ENCODE peak calls at places on chromosomes 13 and 19, in eight cellular contexts. One of them, this sample, is unnamed.

GRCh38 chr19:49638360-49638759 is 1.6 kb downstream of the RRAS start:
- DNase-seq in AG10803: peak
- DNase-seq in stomach: no peak
- DNase-seq in progenitor cell of endocrine pancreas: no peak
- DNase-seq in tibial nerve: no peak
- DNase-seq in GM23338: peak
- DNase-seq in fibroblast of mammary gland: peak
- DNase-seq in SHP77: no peak
- DNase-seq in this sample: no peak

GRCh38 chr13:35855531-35856019 is 275.6 kb downstream of the DCLK1 start:
- DNase-seq in AG10803: peak
- DNase-seq in stomach: no peak
- DNase-seq in progenitor cell of endocrine pancreas: no peak
- DNase-seq in tibial nerve: no peak
- DNase-seq in GM23338: peak
- DNase-seq in fibroblast of mammary gland: peak
- DNase-seq in SHP77: no peak
- DNase-seq in this sample: peak

GRCh38 chr19:49469828-49470614 is 4.0 kb upstream of the FLT3LG start:
- DNase-seq in AG10803: no peak
- DNase-seq in stomach: peak
- DNase-seq in progenitor cell of endocrine pancreas: no peak
- DNase-seq in tibial nerve: no peak
- DNase-seq in GM23338: peak
- DNase-seq in fibroblast of mammary gland: no peak
- DNase-seq in SHP77: no peak
- DNase-seq in this sample: no peak

GRCh38 chr13:47858678-47859050 is 142.4 kb downstream of the SUCLA2 start:
- DNase-seq in AG10803: peak
- DNase-seq in stomach: no peak
- DNase-seq in progenitor cell of endocrine pancreas: no peak
- DNase-seq in tibial nerve: no peak
- DNase-seq in GM23338: no peak
- DNase-seq in fibroblast of mammary gland: peak
- DNase-seq in SHP77: no peak
- DNase-seq in this sample: no peak

GRCh38 chr13:38670627-38671026 is 16.2 kb upstream of the FREM2 start:
- DNase-seq in AG10803: no peak
- DNase-seq in stomach: no peak
- DNase-seq in progenitor cell of endocrine pancreas: no peak
- DNase-seq in tibial nerve: no peak
- DNase-seq in GM23338: no peak
- DNase-seq in fibroblast of mammary gland: peak
- DNase-seq in SHP77: no peak
- DNase-seq in this sample: no peak

GRCh38 chr13:51858433-51859247 is 3.1 kb upstream of the CCDC70 start:
- DNase-seq in AG10803: no peak
- DNase-seq in stomach: no peak
- DNase-seq in progenitor cell of endocrine pancreas: no peak
- DNase-seq in tibial nerve: no peak
- DNase-seq in GM23338: peak
- DNase-seq in fibroblast of mammary gland: no peak
- DNase-seq in SHP77: no peak
- DNase-seq in this sample: no peak

GRCh38 chr19:16141043-16141442 is 2.4 kb upstream of the HSH2D start:
- DNase-seq in AG10803: no peak
- DNase-seq in stomach: no peak
- DNase-seq in progenitor cell of endocrine pancreas: no peak
- DNase-seq in tibial nerve: no peak
- DNase-seq in GM23338: no peak
- DNase-seq in fibroblast of mammary gland: no peak
- DNase-seq in SHP77: no peak
- DNase-seq in this sample: no peak

GRCh38 chr19:54388001-54388802 is 23.5 kb upstream of the LAIR1 start:
- DNase-seq in AG10803: no peak
- DNase-seq in stomach: no peak
- DNase-seq in progenitor cell of endocrine pancreas: no peak
- DNase-seq in tibial nerve: no peak
- DNase-seq in GM23338: peak
- DNase-seq in fibroblast of mammary gland: no peak
- DNase-seq in SHP77: no peak
- DNase-seq in this sample: peak

GRCh38 chr19:33673258-33673875 is 51.6 kb downstream of the CHST8 start:
- DNase-seq in AG10803: no peak
- DNase-seq in stomach: peak
- DNase-seq in progenitor cell of endocrine pancreas: no peak
- DNase-seq in tibial nerve: no peak
- DNase-seq in GM23338: no peak
- DNase-seq in fibroblast of mammary gland: no peak
- DNase-seq in SHP77: no peak
- DNase-seq in this sample: no peak

GRCh38 chr19:37594982-37595382 is 306 bp downstream of the ZNF540 start:
- DNase-seq in AG10803: peak
- DNase-seq in stomach: peak
- DNase-seq in progenitor cell of endocrine pancreas: peak
- DNase-seq in tibial nerve: peak
- DNase-seq in GM23338: no peak
- DNase-seq in fibroblast of mammary gland: peak
- DNase-seq in SHP77: peak
- DNase-seq in this sample: peak

GRCh38 chr19:49767380-49767779 is 579 bp downstream of the AP2A1 start:
- DNase-seq in AG10803: no peak
- DNase-seq in stomach: no peak
- DNase-seq in progenitor cell of endocrine pancreas: no peak
- DNase-seq in tibial nerve: no peak
- DNase-seq in GM23338: peak
- DNase-seq in fibroblast of mammary gland: no peak
- DNase-seq in SHP77: no peak
- DNase-seq in this sample: no peak

GRCh38 chr19:18251587-18252369 is 22.5 kb downstream of the IQCN start:
- DNase-seq in AG10803: peak
- DNase-seq in stomach: peak
- DNase-seq in progenitor cell of endocrine pancreas: peak
- DNase-seq in tibial nerve: peak
- DNase-seq in GM23338: peak
- DNase-seq in fibroblast of mammary gland: peak
- DNase-seq in SHP77: peak
- DNase-seq in this sample: peak

GRCh38 chr13:110868631-110869165 is 46.2 kb downstream of the ANKRD10 start:
- DNase-seq in AG10803: no peak
- DNase-seq in stomach: no peak
- DNase-seq in progenitor cell of endocrine pancreas: no peak
- DNase-seq in tibial nerve: no peak
- DNase-seq in GM23338: no peak
- DNase-seq in fibroblast of mammary gland: no peak
- DNase-seq in SHP77: no peak
- DNase-seq in this sample: no peak

GRCh38 chr13:84894749-84895148 is 904.5 kb downstream of the SLITRK6 start:
- DNase-seq in AG10803: no peak
- DNase-seq in stomach: no peak
- DNase-seq in progenitor cell of endocrine pancreas: no peak
- DNase-seq in tibial nerve: no peak
- DNase-seq in GM23338: peak
- DNase-seq in fibroblast of mammary gland: no peak
- DNase-seq in SHP77: no peak
- DNase-seq in this sample: no peak

GRCh38 chr19:38718747-38719543 is 25.3 kb downstream of the CAPN12 start:
- DNase-seq in AG10803: peak
- DNase-seq in stomach: peak
- DNase-seq in progenitor cell of endocrine pancreas: no peak
- DNase-seq in tibial nerve: no peak
- DNase-seq in GM23338: peak
- DNase-seq in fibroblast of mammary gland: no peak
- DNase-seq in SHP77: no peak
- DNase-seq in this sample: peak

GRCh38 chr13:111289251-111289650 is 31.2 kb upstream of the TEX29 start:
- DNase-seq in AG10803: no peak
- DNase-seq in stomach: no peak
- DNase-seq in progenitor cell of endocrine pancreas: no peak
- DNase-seq in tibial nerve: no peak
- DNase-seq in GM23338: no peak
- DNase-seq in fibroblast of mammary gland: no peak
- DNase-seq in SHP77: no peak
- DNase-seq in this sample: no peak

GRCh38 chr19:372306-372890 is 27.8 kb upstream of the MIER2 start:
- DNase-seq in AG10803: peak
- DNase-seq in stomach: peak
- DNase-seq in progenitor cell of endocrine pancreas: no peak
- DNase-seq in tibial nerve: no peak
- DNase-seq in GM23338: no peak
- DNase-seq in fibroblast of mammary gland: peak
- DNase-seq in SHP77: no peak
- DNase-seq in this sample: no peak

GRCh38 chr19:34985249-34986022 is 14.7 kb upstream of the GRAMD1A start:
- DNase-seq in AG10803: peak
- DNase-seq in stomach: peak
- DNase-seq in progenitor cell of endocrine pancreas: no peak
- DNase-seq in tibial nerve: no peak
- DNase-seq in GM23338: peak
- DNase-seq in fibroblast of mammary gland: peak
- DNase-seq in SHP77: no peak
- DNase-seq in this sample: no peak